ENCODE peak calls at places on chromosomes 4 and X, in five cellular contexts. H is OCI-LY7, U is spleen, S is colonic mucosa, C is fibroblast of pulmonary artery. I is an unnamed sample.
A peak's percentile ranks its signal among the peaks of the same experiment; 100 is the strongest.

GRCh38 chrX:12789976-12790375 is 1.2 kb upstream of the PRPS2 start:
- DNase-seq in H (no peak), U (no peak), S (no peak), C (no peak), I (no peak)

GRCh38 chr4:1467581-1468458 is 61.6 kb upstream of the NKX1-1 start:
- DNase-seq in H (no peak), U (no peak), S (no peak), C (no peak), I (no peak)

GRCh38 chr4:43337707-43338106 is 445.2 kb downstream of the GRXCR1 start:
- DNase-seq in H (no peak), U (no peak), S (no peak), C (peak; percentile 39), I (no peak)

GRCh38 chrX:72021975-72022374 is 109.7 kb downstream of the RTL5 start:
- DNase-seq in H (peak; percentile 5), U (no peak), S (no peak), C (no peak), I (no peak)

GRCh38 chr4:185904381-185904780 is 92.4 kb upstream of the SORBS2 start:
- DNase-seq in H (no peak), U (no peak), S (no peak), C (no peak), I (no peak)

GRCh38 chr4:107219681-107220080 is 183.6 kb upstream of the DKK2 start:
- DNase-seq in H (no peak), U (no peak), S (no peak), C (peak; percentile 10), I (no peak)

GRCh38 chr4:55124337-55125076 is 888 bp downstream of the KDR start:
- DNase-seq in H (no peak), U (no peak), S (no peak), C (peak; percentile 44), I (no peak)

GRCh38 chr4:77072195-77072753 is 3.5 kb downstream of the CCNI start:
- DNase-seq in H (peak; percentile 35), U (no peak), S (no peak), C (no peak), I (no peak)

GRCh38 chrX:148755111-148755510 is 254.7 kb downstream of the AFF2 start:
- DNase-seq in H (no peak), U (no peak), S (no peak), C (no peak), I (no peak)

GRCh38 chr4:113101669-113102068 is 52.2 kb downstream of the ANK2 start:
- DNase-seq in H (no peak), U (no peak), S (no peak), C (peak; percentile 20), I (no peak)

GRCh38 chr4:145132521-145133098 is 34.5 kb downstream of the ABCE1 start:
- DNase-seq in H (peak; percentile 8), U (no peak), S (no peak), C (peak; percentile 35), I (peak; percentile 43)
- H3K4me3 ChIP-seq in H (no peak overlapping the region), U (no peak overlapping the region), S (no peak overlapping the region), C (no peak overlapping the region), I (no peak overlapping the region)

DNA sequence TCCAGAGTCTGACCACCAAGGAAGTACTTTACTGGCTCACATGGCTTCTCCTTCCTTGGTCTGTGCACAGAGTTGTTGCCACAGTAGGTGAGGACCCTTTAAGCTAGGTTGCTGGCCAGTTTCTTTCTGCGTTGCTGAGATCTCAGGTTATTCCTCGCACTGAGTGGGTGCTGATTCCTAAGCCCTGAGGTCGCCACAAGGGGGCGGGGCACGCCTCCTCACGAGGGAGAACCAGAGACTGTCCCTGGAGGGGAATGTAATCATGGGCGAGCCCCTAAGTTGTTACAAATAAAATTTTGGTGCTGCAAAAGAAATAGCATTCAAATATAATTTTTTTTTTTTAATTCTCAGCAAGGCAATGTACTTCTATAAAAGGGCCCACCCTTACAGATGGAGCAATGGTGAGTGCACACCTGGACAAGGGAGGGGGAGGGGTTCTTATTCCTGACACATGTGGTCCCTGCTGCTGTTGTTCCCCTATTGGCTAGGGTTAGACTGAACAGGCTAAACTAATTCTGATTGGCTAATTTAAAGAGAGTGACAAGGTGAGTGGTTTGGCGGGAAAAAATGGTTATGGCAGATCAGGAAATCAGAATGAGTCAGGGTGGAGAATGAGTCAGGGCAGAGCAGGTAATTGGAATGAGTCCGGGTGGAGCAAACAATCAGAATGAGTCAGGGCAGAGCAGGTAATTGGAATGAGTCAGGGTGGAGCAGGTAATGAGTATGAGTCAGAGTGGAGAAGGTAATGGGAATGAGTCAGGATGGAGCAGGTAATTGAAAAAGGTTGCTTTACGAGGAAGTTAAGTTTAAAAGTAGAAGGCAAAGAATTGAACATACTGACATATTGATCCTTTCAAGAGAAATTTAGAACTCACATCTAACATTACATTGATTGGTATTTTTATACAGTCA is 107.5 kb downstream of the VSIG4 start:
- DNase-seq in H (peak; percentile 33), U (peak; percentile 79), S (peak; percentile 42), C (no peak), I (no peak)
- TF ChIP-seq CTCF in H (peak; percentile 46), U (no peak), S (no peak), C (no peak), I (no peak)

GRCh38 chr4:75248770-75249467 is 265.3 kb downstream of the RCHY1 start:
- DNase-seq in H (no peak), U (no peak), S (no peak), C (peak; percentile 6), I (no peak)
- H3K4me3 ChIP-seq in H (no peak overlapping the region), U (no peak overlapping the region), S (no peak overlapping the region), C (no peak overlapping the region), I (no peak overlapping the region)

DNA sequence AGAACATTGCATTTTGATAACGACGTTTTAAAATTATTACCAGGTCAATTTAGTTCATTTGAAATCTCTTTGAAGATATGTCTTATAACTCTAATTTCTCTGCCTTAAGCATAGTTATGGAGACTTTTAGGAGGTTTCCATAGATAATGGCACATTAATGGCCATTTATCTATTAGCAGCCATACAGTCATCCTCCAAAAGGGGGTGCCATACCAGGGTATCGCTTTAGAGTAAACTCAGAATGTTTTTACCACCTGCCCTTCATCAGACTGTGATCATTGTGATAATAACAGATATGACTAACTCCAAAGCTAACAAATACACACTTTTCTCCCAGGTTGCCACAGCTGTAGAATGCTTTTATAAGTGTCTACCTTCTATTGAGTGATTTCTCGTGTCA is 461.5 kb downstream of the FSTL5 start:
- DNase-seq in H (no peak), U (no peak), S (no peak), C (no peak), I (no peak)
- TF ChIP-seq CTCF in H (peak; percentile 59), U (no peak), S (no peak), C (no peak), I (peak; percentile 12)

GRCh38 chr4:8202526-8203375 is 3.7 kb downstream of the SH3TC1 start:
- DNase-seq in H (peak; percentile 24), U (no peak), S (no peak), C (no peak), I (no peak)
- H3K4me3 ChIP-seq in H (peak overlapping the region; percentile 67), U (peak overlapping the region; percentile 69), S (no peak overlapping the region), C (no peak overlapping the region), I (peak overlapping the region; percentile 76)

GRCh38 chrX:133045986-133046385 is 50.9 kb downstream of the USP26 start:
- DNase-seq in H (no peak), U (no peak), S (no peak), C (no peak), I (no peak)
- TF ChIP-seq CTCF in H (peak; percentile 19), U (no peak), S (peak; percentile 31), C (no peak), I (no peak)

GRCh38 chrX:138710311-138710791 is 1.2 kb downstream of the FGF13 start:
- DNase-seq in H (no peak), U (peak; percentile 74), S (no peak), C (no peak), I (no peak)

GRCh38 chrX:138708268-138708667 is 3.2 kb downstream of the FGF13 start:
- DNase-seq in H (no peak), U (no peak), S (no peak), C (no peak), I (no peak)

GRCh38 chrX:138710866-138711331 is 618 bp downstream of the FGF13 start:
- DNase-seq in H (no peak), U (peak; percentile 75), S (no peak), C (no peak), I (no peak)

GRCh38 chrX:138709886-138710285 is 1.6 kb downstream of the FGF13 start:
- DNase-seq in H (no peak), U (no peak), S (no peak), C (no peak), I (no peak)

DNA sequence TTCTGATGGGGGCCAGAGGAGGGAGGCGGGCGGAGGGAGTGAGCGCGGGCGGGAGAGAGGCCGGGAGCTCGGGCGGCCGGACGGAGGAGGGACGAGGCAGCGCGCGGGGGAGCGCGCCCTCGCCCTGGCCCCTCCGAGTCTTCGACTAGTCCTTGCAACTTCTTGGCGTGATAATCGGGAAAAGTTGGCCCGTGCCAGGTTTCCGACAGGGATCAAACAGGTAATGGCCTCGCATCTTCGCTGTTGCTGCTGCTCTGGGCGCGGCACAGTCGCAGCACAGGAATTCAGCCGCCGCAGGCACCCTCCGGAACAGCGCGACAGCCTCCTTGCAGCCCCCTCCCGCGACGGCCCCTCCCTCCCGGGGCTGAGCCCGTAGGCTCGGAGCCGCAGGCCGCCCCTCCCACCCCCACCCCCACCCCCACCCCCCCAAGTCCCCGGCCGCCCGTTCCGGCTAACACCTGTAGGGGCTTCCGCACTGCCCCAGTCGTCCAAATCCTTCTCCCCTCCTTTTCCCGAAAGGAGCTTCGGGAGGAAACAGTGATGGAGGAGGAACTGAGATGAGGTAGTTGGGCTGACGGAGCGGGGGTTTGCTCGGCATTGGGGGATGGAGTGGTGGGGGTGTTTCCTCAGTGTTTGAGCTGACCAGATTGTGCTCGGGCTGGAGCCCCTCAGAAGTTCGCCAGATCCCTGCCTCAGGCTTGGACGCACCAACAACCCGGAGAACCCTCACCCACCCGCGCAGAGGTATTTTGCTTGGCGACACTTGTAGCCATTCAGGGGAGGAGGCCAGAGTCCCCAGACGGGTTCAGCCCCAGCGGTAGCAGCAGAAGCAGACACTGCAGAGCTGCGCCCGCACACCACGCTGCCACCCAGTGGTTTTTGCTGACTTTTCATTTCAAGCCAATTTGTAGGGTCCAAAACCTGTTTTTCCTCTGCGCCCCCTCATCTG is at the start of gene FGF13:
- DNase-seq in H (no peak), U (peak; percentile 78), S (no peak), C (no peak), I (no peak)
- H3K4me3 ChIP-seq in H (no peak within 1 kb of the TSS), U (peak within 1 kb of the TSS; percentile 65), S (peak within 1 kb of the TSS; percentile 11), C (no peak within 1 kb of the TSS), I (no peak within 1 kb of the TSS)

DNA sequence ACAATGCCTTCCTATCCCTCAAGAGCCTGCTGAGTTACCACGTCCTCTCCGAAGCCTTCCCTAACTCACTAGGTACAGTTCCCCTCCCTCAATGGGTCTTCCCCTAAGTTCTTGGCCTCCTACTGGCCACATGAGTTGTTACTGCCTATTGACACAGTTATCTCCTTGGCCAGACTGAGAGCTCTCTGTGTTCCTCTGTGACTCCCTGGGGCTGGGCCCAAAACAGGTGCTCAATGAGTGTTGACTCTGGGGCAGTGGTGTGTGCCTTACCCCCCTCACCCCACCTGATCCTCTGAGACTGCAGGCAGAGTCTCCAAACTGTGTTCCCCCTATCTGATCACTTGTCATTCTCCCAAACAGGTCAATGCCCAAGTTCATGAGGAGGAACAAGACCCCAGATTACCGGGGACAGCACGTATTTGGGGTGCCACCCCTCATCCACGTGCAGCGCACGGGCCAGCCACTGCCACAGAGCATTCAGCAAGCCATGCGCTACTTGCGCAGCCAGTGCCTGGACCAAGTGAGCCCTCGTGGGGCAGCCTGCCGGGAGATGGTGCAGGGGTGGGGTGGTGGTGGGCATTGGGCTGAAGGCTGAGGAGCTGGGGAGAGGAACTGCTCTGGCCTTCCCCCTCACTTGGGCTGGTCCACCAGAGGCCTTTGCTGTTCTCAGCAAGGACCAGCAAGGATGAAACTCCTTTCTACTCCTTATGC is 72.6 kb downstream of the STARD8 start:
- DNase-seq in H (no peak), U (peak; percentile 65), S (no peak), C (no peak), I (no peak)
- TF ChIP-seq CTCF in H (no peak), U (no peak), S (no peak), C (peak; percentile 24), I (peak; percentile 27)